ENCODE peak calls at places on chromosomes 4 and X, in seven cellular contexts. H, G, W, A, C, K and Z are unnamed samples.

GRCh38 chrX:147958316-147958715 is 22.8 kb upstream of the FMR1NB start:
- DNase-seq in C (no peak), A (no peak), K (no peak), W (no peak), G (no peak), H (no peak), Z (no peak)

GRCh38 chrX:41081821-41082220 is 3.4 kb upstream of the USP9X start:
- DNase-seq in C (no peak), A (no peak), K (no peak), W (no peak), H (no peak), G (no peak), Z (no peak)

GRCh38 chrX:17736478-17736855 is 826 bp upstream of the SCML1 start:
- DNase-seq in W (no peak), H (no peak), G (no peak), A (no peak), K (no peak), C (no peak), Z (no peak)

GRCh38 chr4:82232891-82233290 is 140.9 kb downstream of the HNRNPD start:
- DNase-seq in C (no peak), H (no peak), G (no peak), K (no peak), W (no peak), A (no peak), Z (no peak)

GRCh38 chr4:60223098-60223497 is 977.0 kb upstream of the ADGRL3 start:
- DNase-seq in W (no peak), C (no peak), H (no peak), A (no peak), G (no peak), K (no peak), Z (no peak)

GRCh38 chr4:10524196-10524833 is 67.1 kb upstream of the ZNF518B start:
- DNase-seq in H (no peak), C (no peak), W (no peak), A (no peak), G (no peak), K (no peak), Z (no peak)

GRCh38 chr4:684611-685010 is 4.3 kb downstream of the SLC49A3 start:
- DNase-seq in W (no peak), H (no peak), K (no peak), C (no peak), G (no peak), A (no peak), Z (no peak)

GRCh38 chr4:575281-576141 is 584 bp downstream of the TMEM271 start:
- DNase-seq in G (peak; percentile 94), A (no peak), C (peak; percentile 92), W (peak; percentile 89), K (no peak), H (peak; percentile 46), Z (peak; percentile 86)

GRCh38 chr4:127162741-127163140 is 470.0 kb upstream of the INTU start:
- DNase-seq in G (no peak), K (no peak), W (no peak), C (no peak), H (no peak), A (no peak), Z (no peak)

GRCh38 chrX:574355-574754 is 56.2 kb upstream of the SHOX start:
- DNase-seq in K (no peak), G (no peak), W (no peak), A (no peak), C (no peak), H (no peak), Z (no peak)

GRCh38 chr4:96912731-96913130 is 1072.8 kb downstream of the PDHA2 start:
- DNase-seq in G (no peak), A (no peak), W (no peak), C (no peak), H (no peak), K (no peak), Z (no peak)

GRCh38 chr4:93080316-93080715 is 748.2 kb upstream of the ATOH1 start:
- DNase-seq in G (no peak), H (no peak), W (no peak), A (no peak), K (no peak), C (no peak), Z (no peak)

GRCh38 chr4:16457944-16458343 is 231.7 kb upstream of the TAPT1 start:
- DNase-seq in K (no peak), A (no peak), C (no peak), G (no peak), H (no peak), W (no peak), Z (no peak)

GRCh38 chr4:30258949-30259348 is 461.2 kb upstream of the PCDH7 start:
- DNase-seq in C (no peak), W (no peak), A (no peak), H (no peak), K (no peak), G (no peak), Z (no peak)

GRCh38 chr4:141768954-141769353 is 132.6 kb downstream of the IL15 start:
- DNase-seq in W (no peak), A (no peak), C (no peak), K (no peak), H (peak; percentile 37), G (no peak), Z (peak; percentile 5)

GRCh38 chrX:152806035-152806434 is 24.5 kb downstream of the CETN2 start:
- DNase-seq in W (no peak), G (no peak), C (no peak), H (no peak), K (no peak), A (no peak), Z (no peak)

GRCh38 chr4:112327950-112328349 is 30.8 kb downstream of the ALPK1 start:
- DNase-seq in W (no peak), A (no peak), G (peak; percentile 30), H (no peak), C (peak; percentile 43), K (no peak), Z (peak; percentile 77)

GRCh38 chr4:101218346-101218745 is 129.0 kb downstream of the PPP3CA start:
- DNase-seq in G (no peak), W (no peak), C (no peak), A (no peak), H (no peak), K (no peak), Z (no peak)